ENCODE peak calls at places on chromosomes 11 and 22, in five cellular contexts. Z is heart left ventricle, W is GM06990, Q is WTC11, M is omental fat pad. A is an unnamed sample.

GRCh38 chr22:17807571-17808410 is 33.5 kb upstream of the BID start:
- DNase-seq in Z (peak; percentile 63), Q (no peak), W (no peak), M (no peak), A (no peak)

GRCh38 chr11:117941163-117941707 is 12.0 kb upstream of the TMPRSS13 start:
- DNase-seq in Z (no peak), W (no peak), M (no peak), Q (no peak), A (no peak)

GRCh38 chr11:11706022-11706421 is 84.2 kb upstream of the GALNT18 start:
- DNase-seq in M (no peak), Z (no peak), W (no peak), Q (no peak), A (no peak)

GRCh38 chr11:60868682-60869450 is 1.5 kb downstream of the ZP1 start:
- DNase-seq in M (no peak), W (no peak), Q (no peak), Z (no peak), A (no peak)

GRCh38 chr22:20632518-20632917 is 125.1 kb downstream of the MED15 start:
- DNase-seq in M (no peak), Q (no peak), W (no peak), Z (no peak), A (no peak)

GRCh38 chr11:119975561-119976152 is 162.3 kb downstream of the TRIM29 start:
- DNase-seq in Q (peak; percentile 75), W (no peak), Z (no peak), M (no peak), A (no peak)

GRCh38 chr11:134533511-134533910 is 121.5 kb upstream of the B3GAT1 start:
- DNase-seq in W (no peak), Z (no peak), M (peak; percentile 7), Q (no peak), A (no peak)

GRCh38 chr11:118149493-118149892 is 3.1 kb downstream of the SCN4B start:
- DNase-seq in M (no peak), W (no peak), Q (no peak), Z (no peak), A (no peak)

GRCh38 chr11:4044971-4045646 is 49.5 kb upstream of the RRM1 start:
- DNase-seq in Q (no peak), M (no peak), W (no peak), Z (no peak), A (no peak)

GRCh38 chr11:66868726-66869291 is 11.9 kb downstream of the LRFN4 start:
- DNase-seq in W (peak; percentile 83), Z (no peak), M (no peak), Q (peak; percentile 93), A (no peak)